ENCODE peak calls at places on chromosomes 4 and X, in five cellular contexts. T, V, F, E and G are unnamed samples. For H3K9me3, the result is how much of the 10 kb centered on the place peaks cover.

GRCh38 chr4:142331646-142332045 is 514.5 kb downstream of the INPP4B start:
- DNase-seq in T (no peak), F (peak), V (no peak), E (no peak), G (no peak)

GRCh38 chr4:8657381-8657776 is 64.8 kb downstream of the CPZ start:
- DNase-seq in F (no peak), V (no peak), E (no peak), T (peak), G (no peak)

GRCh38 chr4:143406523-143406922 is 69.8 kb downstream of the GAB1 start:
- DNase-seq in V (peak), T (no peak), F (peak), E (peak), G (peak)

GRCh38 chr4:28010543-28011235 is 1150.0 kb downstream of the STIM2 start:
- DNase-seq in T (no peak), F (peak), E (no peak), V (no peak), G (no peak)

GRCh38 chrX:128975716-128976115 is 547.6 kb downstream of the SMARCA1 start:
- DNase-seq in V (no peak), E (peak), T (no peak), F (peak), G (no peak)

GRCh38 chr4:6720202-6720699 is 4.3 kb downstream of the BLOC1S4 start:
- DNase-seq in T (peak), E (peak), V (peak), F (peak), G (peak)

GRCh38 chrX:9746148-9746880 is 19.3 kb downstream of the GPR143 start:
- DNase-seq in V (no peak), F (peak), E (no peak), T (no peak), G (no peak)

GRCh38 chr4:41619161-41619560 is 81.2 kb downstream of the LIMCH1 start:
- DNase-seq in F (no peak), V (peak), E (no peak), T (no peak), G (no peak)

GRCh38 chr4:73726000-73726399 is 14.4 kb upstream of the CXCL8 start:
- DNase-seq in V (no peak), E (peak), T (no peak), F (peak), G (no peak)

GRCh38 chr4:103111598-103111997 is 12.0 kb upstream of the BDH2 start:
- DNase-seq in V (no peak), E (no peak), T (no peak), F (no peak), G (no peak)

GRCh38 chrX:106619797-106620196 is 8.0 kb downstream of the RADX start:
- DNase-seq in T (no peak), F (peak), V (no peak), E (no peak), G (no peak)

GRCh38 chr4:177108708-177109107 is 201.0 kb upstream of the NEIL3 start:
- DNase-seq in F (peak), T (no peak), V (no peak), E (no peak), G (no peak)

GRCh38 chrX:84188320-84188834 is 378 bp upstream of the RPS6KA6 start:
- DNase-seq in F (peak), T (peak), E (peak), V (peak), G (peak)

GRCh38 chr4:55910140-55910539 is 38.6 kb upstream of the CEP135 start:
- DNase-seq in F (peak), E (no peak), V (no peak), T (no peak), G (no peak)

GRCh38 chr4:8848507-8849265 is 23.0 kb downstream of the HMX1 start:
- DNase-seq in V (no peak), F (no peak), E (no peak), T (peak), G (no peak)

GRCh38 chr4:126939401-126939800 is 693.4 kb upstream of the INTU start:
- DNase-seq in F (peak), E (no peak), T (no peak), V (no peak), G (no peak)

GRCh38 chr4:155473420-155474095 is 96.8 kb upstream of the MAP9 start:
- DNase-seq in T (no peak), V (no peak), E (no peak), F (no peak), G (no peak)

GRCh38 chr4:3515646-3516045 is 16.6 kb downstream of the LRPAP1 start:
- DNase-seq in F (no peak), E (no peak), V (no peak), T (no peak), G (peak)

GRCh38 chr4:52368895-52369294 is 290.2 kb downstream of the USP46 start:
- DNase-seq in T (no peak), F (no peak), V (no peak), E (no peak), G (no peak)

GRCh38 chr4:175412744-175413143 is 399.3 kb downstream of the GPM6A start:
- DNase-seq in F (peak), V (no peak), T (no peak), E (no peak), G (no peak)

GRCh38 chr4:4396628-4397440 is 9.9 kb downstream of the NSG1 start:
- DNase-seq in T (no peak), E (no peak), V (no peak), F (no peak), G (peak)

GRCh38 chr4:102405706-102406510 is 60.6 kb upstream of the SLC39A8 start:
- DNase-seq in V (no peak), F (no peak), E (no peak), T (no peak), G (no peak)

GRCh38 chr4:37797923-37798322 is 28.6 kb upstream of the PGM2 start:
- DNase-seq in V (no peak), F (no peak), T (no peak), E (no peak), G (no peak)

GRCh38 chrX:107547621-107548020 is 80.7 kb upstream of the PRPS1 start:
- DNase-seq in T (no peak), V (no peak), E (no peak), F (no peak), G (no peak)

GRCh38 chrX:20061869-20062254 is 54.8 kb downstream of the MAP7D2 start:
- DNase-seq in T (no peak), V (no peak), F (peak), E (no peak), G (no peak)

GRCh38 chr4:162497564-162498167 is 333.9 kb upstream of the FSTL5 start:
- DNase-seq in F (peak), V (no peak), E (peak), T (no peak), G (no peak)

GRCh38 chr4:176031927-176032326 is 33.7 kb upstream of the WDR17 start:
- DNase-seq in V (no peak), T (no peak), E (no peak), F (no peak), G (no peak)

GRCh38 chr4:161530710-161531109 is 633.1 kb downstream of the FSTL5 start:
- DNase-seq in V (no peak), E (no peak), T (no peak), F (no peak), G (no peak)

GRCh38 chr4:182143086-182143821 is 99.9 kb upstream of the TENM3 start:
- DNase-seq in E (peak), V (no peak), T (no peak), F (peak), G (no peak)

GRCh38 chr4:4734425-4734824 is 125.0 kb upstream of the MSX1 start:
- DNase-seq in F (no peak), V (no peak), T (no peak), E (no peak), G (no peak)

GRCh38 chrX:13080128-13080795 is 35.8 kb upstream of the FAM9C start:
- DNase-seq in V (no peak), T (no peak), E (no peak), F (no peak), G (no peak)

DNA sequence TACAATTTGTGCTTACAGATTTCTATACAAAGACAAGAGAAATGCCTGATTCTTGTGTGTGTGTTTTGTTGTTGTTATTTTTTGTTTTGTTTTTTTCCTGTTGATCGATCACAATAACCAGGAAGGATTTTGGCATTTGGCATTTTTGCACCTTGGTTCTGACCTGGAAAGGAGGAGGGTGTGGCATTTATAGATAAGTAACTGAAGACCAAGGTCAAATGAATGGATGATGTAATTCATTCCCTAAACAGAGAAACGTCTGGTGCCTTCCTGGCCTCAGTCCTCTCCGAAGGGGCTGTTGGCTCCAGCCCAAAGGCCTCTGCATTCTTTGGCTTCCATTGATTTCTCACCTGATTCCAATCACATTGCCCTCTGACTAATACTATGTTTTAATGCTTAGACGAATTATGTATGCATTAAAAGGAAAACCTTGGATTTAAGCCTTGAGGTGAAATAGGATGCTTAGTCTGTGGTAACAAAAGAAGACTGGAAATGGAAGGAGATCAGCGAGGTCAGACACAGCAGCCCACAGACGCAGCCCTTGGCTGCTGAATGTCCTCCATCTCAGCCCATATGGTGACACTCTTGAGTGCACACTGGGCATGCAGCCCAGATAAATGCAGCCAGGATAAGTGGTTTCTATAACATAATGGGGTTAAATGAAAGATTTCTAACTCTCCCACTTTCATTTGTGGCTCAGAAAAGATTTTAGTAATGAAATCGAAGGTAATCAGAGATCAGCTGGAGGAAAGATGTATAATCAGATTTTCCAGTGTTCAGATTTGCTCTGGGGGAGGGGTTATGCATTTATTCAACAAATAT is 60.5 kb upstream of the TRIM2 start:
- DNase-seq in V (no peak), F (peak), T (no peak), E (peak), G (no peak)
- H3K27ac ChIP-seq in V (no peak), F (peak), T (no peak), E (peak), G (no peak)

GRCh38 chr4:19689511-19689910 is 562.2 kb upstream of the SLIT2 start:
- DNase-seq in E (no peak), F (peak), T (no peak), V (no peak), G (no peak)

GRCh38 chr4:19684079-19684478 is 567.6 kb upstream of the SLIT2 start:
- DNase-seq in F (no peak), V (no peak), E (no peak), T (no peak), G (no peak)

DNA sequence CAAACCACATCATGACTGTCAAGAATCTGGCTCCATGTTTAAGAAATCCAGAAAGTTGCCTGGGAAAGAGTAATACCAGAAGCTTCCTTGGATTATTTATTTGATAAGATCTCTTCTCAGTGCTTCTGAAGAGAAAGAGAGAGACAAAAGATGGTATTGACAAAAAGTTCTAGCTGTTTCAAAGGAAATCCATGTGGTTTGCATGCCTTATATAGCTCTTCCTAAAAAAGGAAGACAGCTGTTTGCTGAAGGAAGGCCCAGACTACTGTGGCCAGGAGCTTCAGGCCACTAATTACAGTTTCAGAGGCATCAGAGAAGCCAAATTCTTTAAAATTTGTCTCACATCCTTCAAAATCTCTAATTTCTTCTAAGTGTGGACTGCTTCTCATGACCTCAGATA is 565.2 kb upstream of the SLIT2 start:
- DNase-seq in F (no peak), T (no peak), V (no peak), E (no peak), G (no peak)
- H3K9me3 ChIP-seq in F (under half), T (under half), V (under half), E (under half), G (under half)

GRCh38 chr4:163540448-163540847 is 46.0 kb downstream of the TMA16 start:
- DNase-seq in F (no peak), V (no peak), E (no peak), T (no peak), G (no peak)
- H3K27ac ChIP-seq in F (no peak), V (no peak), E (no peak), T (no peak), G (no peak)

DNA sequence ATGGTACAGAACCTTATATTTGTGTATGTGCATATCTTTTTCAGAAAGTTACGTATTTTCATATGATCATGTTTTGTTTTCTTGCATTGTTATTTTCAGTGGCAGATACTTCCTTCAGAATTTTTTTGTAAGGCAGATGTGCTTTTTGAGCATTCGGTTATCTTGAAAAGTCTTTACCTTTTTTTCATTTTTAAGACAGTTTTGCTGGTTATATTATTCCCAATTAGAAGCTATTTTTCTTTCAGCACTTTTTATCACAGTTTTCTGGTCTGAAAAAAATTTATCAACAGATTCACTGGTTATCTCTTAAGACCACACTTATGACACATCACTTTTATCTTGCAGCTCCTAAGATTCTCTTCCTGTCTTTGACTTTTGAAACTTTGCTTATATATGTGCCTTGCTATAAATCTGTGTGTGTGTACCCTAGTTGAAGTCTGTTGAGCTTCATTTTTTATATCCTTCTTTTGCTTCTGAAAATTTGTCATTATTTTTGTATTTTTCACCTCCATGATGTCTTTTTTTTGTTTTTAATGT is 53.1 kb downstream of the ZNF732 start:
- DNase-seq in V (no peak), T (no peak), F (no peak), E (no peak), G (no peak)
- H3K9me3 ChIP-seq in V (under half), T (half or more), F (under half), E (under half), G (half or more)

GRCh38 chr4:98527528-98527927 is 130.9 kb downstream of the TSPAN5 start:
- DNase-seq in E (no peak), F (peak), T (no peak), V (no peak), G (no peak)
- H3K27ac ChIP-seq in E (peak), F (peak), T (no peak), V (no peak), G (no peak)

DNA sequence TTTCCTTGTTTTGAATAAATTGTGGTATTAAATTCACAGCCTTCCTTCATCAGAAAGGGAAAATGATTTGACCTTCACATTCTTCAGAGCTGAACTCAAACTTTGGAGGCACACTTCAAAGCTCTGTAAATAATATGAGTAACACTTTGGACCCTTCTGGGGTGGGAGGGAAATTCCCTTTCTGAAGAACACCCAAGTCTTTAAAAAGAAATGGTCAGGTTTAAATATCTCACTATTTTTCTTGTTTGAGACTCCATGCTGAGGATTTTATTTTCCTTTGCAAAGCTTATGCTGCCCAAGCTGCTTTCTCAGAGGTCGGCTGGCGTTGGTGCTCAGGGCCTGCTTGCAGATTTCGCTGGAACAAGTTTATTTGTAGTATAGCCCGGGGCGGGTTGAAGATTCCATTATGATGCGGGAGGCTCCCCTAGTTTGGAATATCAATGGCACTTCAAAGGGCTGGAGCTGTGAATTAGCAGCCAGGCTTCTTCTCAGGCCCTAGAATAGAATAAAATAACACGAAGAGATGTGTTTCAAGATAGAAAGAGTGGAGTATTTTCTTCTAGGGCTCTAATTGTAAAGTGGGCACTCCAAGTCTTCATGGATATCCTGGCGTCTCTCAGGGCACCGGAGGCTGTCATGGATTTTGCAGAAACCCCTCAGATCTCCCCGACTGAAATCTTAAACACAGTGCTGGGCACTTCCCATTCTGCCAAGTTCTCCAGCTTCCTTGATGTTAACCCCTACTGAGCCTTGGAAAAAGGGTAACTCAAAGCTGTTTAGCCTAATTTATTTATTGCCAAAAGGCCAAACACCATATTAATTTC is 315.6 kb downstream of the GPAT3 start:
- DNase-seq in E (peak), V (no peak), F (no peak), T (no peak), G (no peak)
- H3K9me3 ChIP-seq in E (under half), V (under half), F (under half), T (under half), G (under half)

GRCh38 chr4:88359558-88359957 is 19.1 kb upstream of the HERC6 start:
- DNase-seq in T (no peak), E (no peak), V (no peak), F (no peak), G (no peak)
- H3K27ac ChIP-seq in T (no peak), E (no peak), V (no peak), F (no peak), G (no peak)

DNA sequence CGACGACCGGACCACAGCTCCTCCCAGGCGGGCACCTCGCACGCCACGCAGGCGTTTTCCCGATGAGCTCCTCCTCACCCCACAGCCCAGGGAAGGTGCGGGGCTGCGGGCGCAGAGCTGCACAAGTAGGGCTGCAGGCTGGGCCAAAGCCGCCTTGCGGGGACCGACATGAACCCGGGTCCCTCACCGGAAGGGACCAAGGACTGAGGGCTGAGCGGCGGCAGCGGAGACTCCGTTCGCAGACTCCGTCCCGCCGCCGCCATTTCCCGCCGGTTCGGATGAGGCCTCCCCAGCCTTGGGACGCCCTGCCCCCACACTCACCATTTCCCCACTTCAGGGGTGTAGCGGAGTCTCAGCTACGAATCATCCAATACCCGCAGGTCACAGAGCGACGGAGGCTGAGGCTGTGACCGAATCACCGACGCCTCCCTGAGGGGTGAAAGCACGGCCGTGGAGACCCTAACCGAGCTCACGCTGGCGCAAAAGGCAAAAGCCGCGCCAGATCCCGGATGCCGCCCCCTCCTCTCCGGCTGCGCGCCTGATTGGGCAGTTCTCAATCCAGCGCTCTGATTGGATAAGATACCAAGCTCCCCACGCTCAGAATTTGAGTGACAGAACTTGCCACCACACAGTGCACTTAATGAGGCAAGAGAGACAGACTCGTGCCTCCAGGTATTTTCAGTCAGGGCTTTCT is at the start of gene ZNF732:
- DNase-seq in V (peak), F (peak), E (no peak), T (no peak), G (no peak)
- H3K9me3 ChIP-seq in V (under half), F (under half), E (under half), T (under half), G (under half)